ENCODE peak calls at places on chromosomes 6 and 20, in nine cellular contexts. V, Q, M, W, U, O, A, C and Y are unnamed samples. For H3K4me1, the result is how much of the 10 kb centered on the place peaks cover.

GRCh38 chr6:106572436-106572835 is 56.9 kb downstream of the RTN4IP1 start:
- DNase-seq in V (no peak), Q (no peak), M (no peak), W (no peak), U (no peak), O (no peak), A (no peak), C (no peak), Y (no peak)

GRCh38 chr20:16666272-16666671 is 63.6 kb upstream of the SNRPB2 start:
- DNase-seq in V (no peak), Q (no peak), M (no peak), W (peak), U (no peak), O (no peak), A (no peak), C (no peak), Y (no peak)

GRCh38 chr20:62716198-62716940 is 7.7 kb downstream of the NTSR1 start:
- DNase-seq in V (no peak), Q (no peak), M (no peak), W (no peak), U (peak), O (no peak), A (peak), C (no peak), Y (no peak)

GRCh38 chr20:36768768-36769430 is 4.7 kb downstream of the DSN1 start:
- DNase-seq in V (no peak), Q (no peak), M (no peak), W (no peak), U (peak), O (peak), A (no peak), C (no peak), Y (no peak)

GRCh38 chr6:142416179-142416578 is 114.4 kb downstream of the ADGRG6 start:
- DNase-seq in V (no peak), Q (no peak), M (peak), W (no peak), U (peak), O (peak), A (peak), C (no peak), Y (no peak)

GRCh38 chr6:137780447-137781034 is 86.5 kb upstream of the TNFAIP3 start:
- DNase-seq in V (no peak), Q (no peak), M (no peak), W (no peak), U (no peak), O (no peak), A (no peak), C (no peak), Y (no peak)

GRCh38 chr6:142014515-142014914 is 118.2 kb upstream of the GJE1 start:
- DNase-seq in V (no peak), Q (no peak), M (peak), W (no peak), U (peak), O (peak), A (peak), C (no peak), Y (no peak)

GRCh38 chr6:7143161-7143974 is 35.6 kb downstream of the RREB1 start:
- DNase-seq in V (no peak), Q (no peak), M (no peak), W (peak), U (no peak), O (no peak), A (no peak), C (no peak), Y (no peak)

GRCh38 chr6:78701407-78701806 is 165.9 kb upstream of the IRAK1BP1 start:
- DNase-seq in V (no peak), Q (no peak), M (no peak), W (no peak), U (peak), O (no peak), A (peak), C (no peak), Y (no peak)

GRCh38 chr20:34210271-34210670 is 31.0 kb upstream of the ASIP start:
- DNase-seq in V (no peak), Q (no peak), M (no peak), W (no peak), U (no peak), O (no peak), A (no peak), C (no peak), Y (no peak)

GRCh38 chr6:69232506-69233194 is 564.2 kb downstream of the LMBRD1 start:
- DNase-seq in V (peak), Q (peak), M (peak), W (peak), U (peak), O (peak), A (peak), C (peak), Y (no peak)

GRCh38 chr6:43009124-43009523 is 4.6 kb downstream of the MEA1 start:
- DNase-seq in V (no peak), Q (peak), M (peak), W (peak), U (peak), O (peak), A (peak), C (no peak), Y (no peak)

GRCh38 chr6:159788757-159789376 is 535 bp downstream of the TCP1 start:
- DNase-seq in V (peak), Q (peak), M (peak), W (peak), U (peak), O (peak), A (peak), C (peak), Y (no peak)

GRCh38 chr6:69383627-69384026 is 413.2 kb downstream of the LMBRD1 start:
- DNase-seq in V (no peak), Q (no peak), M (no peak), W (no peak), U (no peak), O (no peak), A (no peak), C (no peak), Y (no peak)

GRCh38 chr6:38149526-38149925 is 330.0 kb downstream of the ZFAND3 start:
- DNase-seq in V (no peak), Q (no peak), M (no peak), W (no peak), U (no peak), O (peak), A (peak), C (no peak), Y (no peak)

GRCh38 chr6:90253631-90254030 is 43.0 kb downstream of the BACH2 start:
- DNase-seq in V (no peak), Q (no peak), M (no peak), W (no peak), U (peak), O (no peak), A (no peak), C (no peak), Y (no peak)

GRCh38 chr6:19547507-19547906 is 289.7 kb upstream of the ID4 start:
- DNase-seq in V (no peak), Q (no peak), M (no peak), W (no peak), U (no peak), O (no peak), A (no peak), C (no peak), Y (no peak)

GRCh38 chr6:125670586-125670985 is 78.8 kb upstream of the HEY2 start:
- DNase-seq in V (peak), Q (no peak), M (no peak), W (no peak), U (no peak), O (no peak), A (no peak), C (no peak), Y (no peak)

GRCh38 chr6:82906951-82907350 is 158.7 kb downstream of the UBE3D start:
- DNase-seq in V (no peak), Q (no peak), M (peak), W (no peak), U (peak), O (peak), A (peak), C (no peak), Y (no peak)

GRCh38 chr6:110095101-110095500 is 84.4 kb downstream of the WASF1 start:
- DNase-seq in V (no peak), Q (no peak), M (no peak), W (no peak), U (no peak), O (peak), A (no peak), C (no peak), Y (no peak)

GRCh38 chr20:43669332-43669731 is 2.4 kb downstream of the MYBL2 start:
- DNase-seq in V (no peak), Q (peak), M (no peak), W (no peak), U (no peak), O (peak), A (peak), C (no peak), Y (no peak)

GRCh38 chr6:118735320-118735719 is 83.9 kb upstream of the CEP85L start:
- DNase-seq in V (peak), Q (no peak), M (no peak), W (peak), U (no peak), O (peak), A (no peak), C (no peak), Y (no peak)

GRCh38 chr20:63412889-63413288 is 51.7 kb upstream of the CHRNA4 start:
- DNase-seq in V (no peak), Q (no peak), M (no peak), W (no peak), U (no peak), O (no peak), A (no peak), C (no peak), Y (no peak)

GRCh38 chr6:56040271-56040670 is 164.9 kb upstream of the BMP5 start:
- DNase-seq in V (no peak), Q (no peak), M (no peak), W (no peak), U (peak), O (no peak), A (peak), C (no peak), Y (no peak)

GRCh38 chr6:87436435-87436834 is 28.7 kb downstream of the CFAP206 start:
- DNase-seq in V (peak), Q (peak), M (peak), W (peak), U (peak), O (peak), A (peak), C (peak), Y (no peak)

GRCh38 chr6:46279874-46280273 is 109.1 kb upstream of the ENPP5 start:
- DNase-seq in V (no peak), Q (no peak), M (no peak), W (no peak), U (no peak), O (no peak), A (peak), C (no peak), Y (no peak)

GRCh38 chr6:108592371-108593337 is 31.9 kb downstream of the FOXO3 start:
- DNase-seq in V (no peak), Q (peak), M (peak), W (peak), U (peak), O (no peak), A (peak), C (peak), Y (no peak)

GRCh38 chr6:108598316-108598863 is 37.7 kb downstream of the FOXO3 start:
- DNase-seq in V (no peak), Q (no peak), M (no peak), W (peak), U (peak), O (no peak), A (peak), C (no peak), Y (no peak)

GRCh38 chr6:108594640-108595039 is 33.9 kb downstream of the FOXO3 start:
- DNase-seq in V (no peak), Q (peak), M (no peak), W (no peak), U (peak), O (no peak), A (no peak), C (peak), Y (no peak)

GRCh38 chr6:108596947-108597346 is 36.2 kb downstream of the FOXO3 start:
- DNase-seq in V (no peak), Q (no peak), M (no peak), W (no peak), U (no peak), O (no peak), A (no peak), C (no peak), Y (no peak)

DNA sequence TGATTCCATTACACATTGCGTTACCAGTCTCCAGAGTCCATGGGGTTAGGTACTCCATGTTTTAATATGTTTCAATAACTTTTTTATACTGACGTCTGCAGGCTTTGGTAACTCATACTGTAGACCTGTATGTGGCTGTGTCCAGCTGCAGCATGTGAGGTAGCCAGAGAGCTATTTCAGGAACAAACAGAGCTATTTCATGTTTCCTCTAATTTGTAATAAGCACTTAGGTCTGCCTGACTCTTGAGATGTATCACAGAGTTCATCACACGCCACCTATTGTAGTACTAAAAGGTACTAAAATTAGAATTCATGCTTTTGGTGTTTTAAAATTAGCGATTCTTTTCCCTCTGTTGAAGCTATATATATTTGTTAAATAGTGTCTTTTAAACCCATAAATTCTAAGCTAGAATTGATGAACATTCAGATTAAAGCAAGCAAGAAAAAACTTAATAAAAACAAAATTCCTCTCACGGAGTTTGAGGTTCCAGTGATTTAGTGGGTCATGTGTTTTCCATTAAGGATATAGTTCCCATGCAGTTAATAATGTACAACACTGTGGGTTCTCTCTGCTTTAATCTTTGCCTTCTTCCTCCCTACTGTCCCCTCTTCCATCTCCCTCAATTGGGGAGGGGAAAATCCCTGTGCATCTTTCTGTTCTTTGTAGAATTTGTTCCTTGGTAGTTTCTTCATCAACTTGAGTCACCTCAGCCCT is 37.0 kb downstream of the FOXO3 start:
- DNase-seq in V (no peak), Q (no peak), M (no peak), W (no peak), U (no peak), O (peak), A (no peak), C (no peak), Y (no peak)
- H3K4me1 ChIP-seq in V (under half), Q (half or more), M (under half), W (under half), U (half or more), O (under half), A (under half), C (half or more), Y (half or more)

GRCh38 chr20:3930265-3931206 is 41.3 kb downstream of the PANK2 start:
- DNase-seq in V (no peak), Q (no peak), M (no peak), W (peak), U (no peak), O (no peak), A (no peak), C (no peak), Y (no peak)
- H3K4me1 ChIP-seq in V (under half), Q (under half), M (under half), W (under half), U (half or more), O (under half), A (under half), C (half or more), Y (half or more)

GRCh38 chr20:50426865-50427739 is 83.1 kb upstream of the PTPN1 start:
- DNase-seq in V (no peak), Q (no peak), M (no peak), W (no peak), U (no peak), O (no peak), A (no peak), C (no peak), Y (no peak)

GRCh38 chr20:50429412-50429811 is 80.8 kb upstream of the PTPN1 start:
- DNase-seq in V (no peak), Q (no peak), M (no peak), W (no peak), U (no peak), O (no peak), A (no peak), C (no peak), Y (no peak)

GRCh38 chr20:50425076-50425475 is 85.1 kb upstream of the PTPN1 start:
- DNase-seq in V (no peak), Q (no peak), M (no peak), W (peak), U (no peak), O (no peak), A (no peak), C (no peak), Y (no peak)

GRCh38 chr20:50428463-50428828 is 81.7 kb upstream of the PTPN1 start:
- DNase-seq in V (no peak), Q (no peak), M (no peak), W (no peak), U (no peak), O (no peak), A (no peak), C (no peak), Y (no peak)

DNA sequence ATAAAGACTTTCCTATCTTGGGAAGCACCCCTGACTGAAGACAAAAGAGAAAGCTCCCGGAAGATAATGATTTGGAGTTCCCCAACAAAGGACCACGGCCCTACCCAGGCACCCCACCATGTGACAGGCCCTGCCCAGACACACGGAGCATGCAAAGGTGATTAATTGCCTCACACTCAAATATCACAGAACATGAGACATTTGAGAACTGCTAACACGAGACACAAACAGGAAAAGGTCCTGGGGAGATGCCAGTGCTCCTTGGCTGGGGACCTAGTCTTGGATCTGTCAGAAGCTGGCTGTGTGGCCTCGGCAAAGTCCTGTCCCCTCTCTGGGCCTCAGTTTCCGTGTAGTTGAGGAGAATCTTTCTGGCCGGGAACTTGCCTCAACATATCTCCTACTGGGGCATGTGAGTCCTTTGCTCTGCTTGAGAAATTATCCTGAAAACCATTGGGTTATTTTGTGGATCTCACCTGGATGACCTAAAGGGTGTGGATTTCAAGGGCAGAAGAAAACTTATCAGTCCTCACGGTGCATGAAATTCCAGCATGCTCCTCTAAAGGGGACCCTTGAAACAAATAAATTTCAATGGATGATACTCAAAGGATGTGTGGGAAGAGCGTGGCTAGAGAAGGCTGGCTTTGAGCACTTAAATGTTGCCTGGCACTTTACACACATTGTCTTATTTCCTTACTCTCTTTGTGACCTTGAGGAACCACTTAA is 82.3 kb upstream of the PTPN1 start:
- DNase-seq in V (no peak), Q (peak), M (no peak), W (peak), U (peak), O (peak), A (peak), C (peak), Y (no peak)
- H3K4me1 ChIP-seq in V (under half), Q (under half), M (under half), W (under half), U (under half), O (under half), A (under half), C (under half), Y (half or more)

GRCh38 chr6:34301408-34301807 is 52.6 kb upstream of the SMIM29 start:
- DNase-seq in V (no peak), Q (no peak), M (no peak), W (peak), U (peak), O (peak), A (peak), C (no peak), Y (no peak)
- H3K4me1 ChIP-seq in V (under half), Q (under half), M (under half), W (under half), U (under half), O (under half), A (under half), C (under half), Y (under half)